ENCODE peak calls at places on chromosomes 1 and 21, in nine cellular contexts. G, M, H, N, S, Q, V, K and C are unnamed samples.

GRCh38 chr21:24223625-24224024 is 1383.7 kb downstream of the MRPL39 start:
- DNase-seq in G (no peak), M (no peak), H (no peak), N (no peak), S (no peak), Q (no peak), V (no peak), K (no peak), C (no peak)

GRCh38 chr1:153494976-153495535 is 34.6 kb upstream of the S100A7 start:
- DNase-seq in G (peak; percentile 71), M (peak; percentile 79), H (peak; percentile 80), N (peak; percentile 76), S (peak; percentile 72), Q (peak; percentile 84), V (peak; percentile 54), K (no peak), C (peak; percentile 76)

GRCh38 chr1:98201640-98202039 is 280.8 kb upstream of the DPYD start:
- DNase-seq in G (no peak), M (no peak), H (no peak), N (no peak), S (no peak), Q (no peak), V (no peak), K (no peak), C (no peak)

GRCh38 chr1:24769656-24770651 is 24.7 kb downstream of the CLIC4 start:
- DNase-seq in G (no peak), M (no peak), H (no peak), N (no peak), S (peak; percentile 62), Q (no peak), V (no peak), K (peak; percentile 29), C (no peak)

GRCh38 chr1:54500030-54500389 is 48.0 kb upstream of the ACOT11 start:
- DNase-seq in G (no peak), M (no peak), H (no peak), N (no peak), S (no peak), Q (no peak), V (no peak), K (no peak), C (peak; percentile 22)

GRCh38 chr1:116019653-116020253 is 43.4 kb downstream of the SLC22A15 start:
- DNase-seq in G (no peak), M (no peak), H (no peak), N (no peak), S (no peak), Q (no peak), V (no peak), K (no peak), C (no peak)

GRCh38 chr1:16215882-16216753 is 3.7 kb upstream of the ARHGEF19 start:
- DNase-seq in G (peak; percentile 94), M (peak; percentile 92), H (peak; percentile 96), N (peak; percentile 88), S (peak; percentile 58), Q (peak; percentile 90), V (peak; percentile 61), K (no peak), C (peak; percentile 94)

GRCh38 chr21:16419188-16419874 is 689.5 kb downstream of the USP25 start:
- DNase-seq in G (peak; percentile 84), M (peak; percentile 59), H (no peak), N (peak; percentile 81), S (peak; percentile 63), Q (peak; percentile 88), V (peak; percentile 12), K (peak; percentile 92), C (peak; percentile 12)

GRCh38 chr1:16099412-16099811 is 26.0 kb upstream of the FAM131C start:
- DNase-seq in G (no peak), M (no peak), H (no peak), N (no peak), S (no peak), Q (no peak), V (no peak), K (no peak), C (no peak)

GRCh38 chr1:91846007-91846620 is 39.8 kb downstream of the TGFBR3 start:
- DNase-seq in G (peak; percentile 61), M (no peak), H (peak; percentile 19), N (peak; percentile 27), S (peak; percentile 18), Q (peak; percentile 77), V (peak; percentile 74), K (no peak), C (peak; percentile 70)
- H3K4me1 ChIP-seq in G (peaks cover 16% of the 10 kb centered on the region), M (no peaks in the 10 kb centered on the region), H (no peaks in the 10 kb centered on the region), N (peaks cover 43% of the 10 kb centered on the region), S (peaks cover 54% of the 10 kb centered on the region), Q (no peaks in the 10 kb centered on the region), V (peaks cover 97% of the 10 kb centered on the region), K (peaks cover 94% of the 10 kb centered on the region), C (peaks cover 30% of the 10 kb centered on the region)

GRCh38 chr21:46420241-46421190 is 38.2 kb upstream of the DIP2A start:
- DNase-seq in G (no peak), M (no peak), H (no peak), N (no peak), S (no peak), Q (no peak), V (no peak), K (no peak), C (no peak)
- TF ChIP-seq EP300 in G (no peak), M (no peak), H (no peak), N (no peak), S (no peak), Q (no peak), V (no peak), K (no peak), C (no peak)

GRCh38 chr21:28633803-28634572 is 358.7 kb downstream of the LTN1 start:
- DNase-seq in G (no peak), M (no peak), H (no peak), N (no peak), S (no peak), Q (no peak), V (no peak), K (no peak), C (no peak)
- H3K4me1 ChIP-seq in G (peaks cover 4% of the 10 kb centered on the region), M (peaks cover 39% of the 10 kb centered on the region), H (no peaks in the 10 kb centered on the region), N (peaks cover 9% of the 10 kb centered on the region), S (no peaks in the 10 kb centered on the region), Q (no peaks in the 10 kb centered on the region), V (no peaks in the 10 kb centered on the region), K (peaks cover 54% of the 10 kb centered on the region), C (no peaks in the 10 kb centered on the region)

DNA sequence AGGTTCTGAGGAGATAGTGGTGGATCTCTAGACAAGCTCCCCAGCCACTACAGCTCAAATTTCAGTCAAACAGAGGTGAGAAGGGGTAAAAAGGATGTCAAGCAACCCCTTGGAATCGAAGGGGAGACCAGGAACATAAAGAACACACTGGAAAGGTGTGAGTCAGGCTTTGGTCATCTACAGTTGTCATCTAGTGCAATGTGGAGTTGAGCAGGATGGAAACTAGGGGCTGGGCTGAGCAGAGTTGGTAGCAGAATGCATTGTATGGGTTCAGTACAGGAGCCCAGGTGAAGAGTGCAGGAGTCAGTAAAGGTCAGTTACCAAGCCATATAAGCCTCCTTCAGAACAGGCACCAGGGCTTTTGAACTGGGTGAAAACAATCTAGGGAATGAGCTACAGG is 52.7 kb upstream of the VAV3 start:
- DNase-seq in G (no peak), M (no peak), H (no peak), N (no peak), S (no peak), Q (no peak), V (no peak), K (no peak), C (no peak)
- TF ChIP-seq EP300 in G (no peak), M (no peak), H (no peak), N (no peak), S (no peak), Q (no peak), V (no peak), K (no peak), C (no peak)

GRCh38 chr1:2580691-2581090 is 5.9 kb upstream of the PRXL2B start:
- DNase-seq in G (no peak), M (no peak), H (no peak), N (no peak), S (no peak), Q (no peak), V (no peak), K (no peak), C (no peak)

GRCh38 chr1:2583871-2584341 is 2.7 kb upstream of the PRXL2B start:
- DNase-seq in G (no peak), M (no peak), H (no peak), N (no peak), S (peak; percentile 20), Q (no peak), V (no peak), K (no peak), C (peak; percentile 37)

GRCh38 chr1:2583331-2583791 is 3.2 kb upstream of the PRXL2B start:
- DNase-seq in G (no peak), M (no peak), H (no peak), N (no peak), S (no peak), Q (no peak), V (no peak), K (no peak), C (no peak)

GRCh38 chr1:2584822-2585317 is 1.7 kb upstream of the PRXL2B start:
- DNase-seq in G (no peak), M (no peak), H (no peak), N (no peak), S (no peak), Q (no peak), V (no peak), K (no peak), C (no peak)

GRCh38 chr1:2582401-2582800 is 4.2 kb upstream of the PRXL2B start:
- DNase-seq in G (no peak), M (no peak), H (no peak), N (no peak), S (no peak), Q (no peak), V (no peak), K (no peak), C (no peak)
- H3K4me1 ChIP-seq in G (peaks cover 7% of the 10 kb centered on the region), M (no peaks in the 10 kb centered on the region), H (peaks cover 45% of the 10 kb centered on the region), N (peaks cover 47% of the 10 kb centered on the region), S (peaks cover 12% of the 10 kb centered on the region), Q (no peaks in the 10 kb centered on the region), V (peaks cover 77% of the 10 kb centered on the region), K (peaks cover 37% of the 10 kb centered on the region), C (peaks cover 15% of the 10 kb centered on the region)

DNA sequence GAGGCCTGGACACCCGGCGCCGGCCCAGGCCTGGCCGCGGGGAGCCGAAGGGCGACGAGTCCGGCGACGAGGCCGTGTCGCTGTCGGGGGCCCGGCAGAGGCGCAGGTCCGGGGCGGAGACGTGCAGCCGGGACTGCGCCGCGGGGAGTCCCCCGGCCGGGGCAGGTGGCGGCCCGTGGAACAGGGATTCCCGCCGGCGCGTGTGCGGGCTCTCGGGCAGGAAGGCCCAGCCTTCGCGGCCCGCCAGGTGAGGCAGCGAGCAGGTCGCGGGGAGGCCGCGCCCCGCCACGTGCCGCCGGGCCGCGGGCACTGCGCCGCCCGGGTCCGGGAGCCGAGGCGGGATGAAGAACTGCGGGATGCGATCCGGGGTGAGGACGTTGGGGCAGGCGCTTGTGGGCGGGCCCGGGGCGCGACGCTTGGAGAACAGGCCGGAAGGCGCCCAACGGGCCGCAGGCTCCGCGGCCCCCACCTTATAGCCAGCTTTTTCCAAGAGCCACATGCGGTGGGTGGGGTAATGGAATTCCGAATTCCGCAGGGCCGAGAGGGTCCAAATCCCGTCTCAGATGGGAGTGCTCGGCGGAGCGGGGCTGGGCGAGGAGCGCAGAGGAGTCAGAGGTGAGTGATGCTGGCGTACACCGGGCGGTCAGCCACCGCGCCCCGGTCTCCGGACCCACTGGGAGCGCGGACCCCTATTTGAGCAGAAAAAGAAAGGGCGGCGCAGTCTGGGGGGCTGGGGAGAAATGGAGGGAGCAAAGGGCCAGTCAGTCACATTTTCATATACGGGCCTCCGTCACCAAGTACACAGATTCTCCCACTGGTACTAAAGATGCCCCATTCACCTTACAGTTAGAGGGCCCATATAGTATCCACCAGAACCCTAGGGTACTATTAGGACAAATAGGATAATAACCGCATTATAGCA is 868 bp downstream of the C2CD4D start:
- DNase-seq in G (no peak), M (no peak), H (no peak), N (no peak), S (no peak), Q (no peak), V (no peak), K (no peak), C (no peak)
- TF ChIP-seq EP300 in G (no peak), M (no peak), H (no peak), N (no peak), S (no peak), Q (no peak), V (no peak), K (no peak), C (no peak)

GRCh38 chr1:89627596-89627962 is 5.3 kb upstream of the LRRC8C start:
- DNase-seq in G (no peak), M (no peak), H (no peak), N (no peak), S (no peak), Q (no peak), V (peak; percentile 34), K (no peak), C (no peak)
- H3K4me1 ChIP-seq in G (peaks cover 4% of the 10 kb centered on the region), M (no peaks in the 10 kb centered on the region), H (peaks cover 6% of the 10 kb centered on the region), N (peaks cover 11% of the 10 kb centered on the region), S (peaks cover 5% of the 10 kb centered on the region), Q (no peaks in the 10 kb centered on the region), V (peaks cover 17% of the 10 kb centered on the region), K (peaks cover 15% of the 10 kb centered on the region), C (peaks cover 7% of the 10 kb centered on the region)